ENCODE peak calls at places on chromosomes 16 and 17, in five cellular contexts. D is activated CD8-positive, alpha-beta T cell treated with anti-CD3 and anti-CD28 coated beads for 36 hours; V is Calu3; N is AG04449; I is AG04450. R is an unnamed sample.

GRCh38 chr16:88975511-88976061 is 1.4 kb downstream of the CBFA2T3 start:
- DNase-seq in D (no peak), V (no peak), N (no peak), I (no peak), R (no peak)

GRCh38 chr16:70380205-70380918 is 33.7 kb downstream of the DDX19A start:
- DNase-seq in D (peak), V (peak), N (peak), I (peak), R (peak)

GRCh38 chr17:15999974-16000827 is 577 bp downstream of the TTC19 start:
- DNase-seq in D (peak), V (no peak), N (no peak), I (no peak), R (no peak)

GRCh38 chr17:81414751-81415516 is 19.7 kb downstream of the BAHCC1 start:
- DNase-seq in D (no peak), V (no peak), N (no peak), I (no peak), R (no peak)

GRCh38 chr17:38713456-38713855 is 8.4 kb downstream of the MLLT6 start:
- DNase-seq in D (no peak), V (no peak), N (no peak), I (no peak), R (no peak)

GRCh38 chr16:11880047-11880446 is 28.7 kb upstream of the RSL1D1 start:
- DNase-seq in D (no peak), V (no peak), N (no peak), I (no peak), R (no peak)

GRCh38 chr16:70582280-70582978 is 58.8 kb downstream of the SF3B3 start:
- DNase-seq in D (peak), V (no peak), N (no peak), I (no peak), R (no peak)

GRCh38 chr17:46003907-46004748 is 5.1 kb downstream of the STH start:
- DNase-seq in D (no peak), V (peak), N (no peak), I (no peak), R (no peak)

GRCh38 chr16:71258371-71258770 is 27.8 kb upstream of the HYDIN start:
- DNase-seq in D (no peak), V (no peak), N (no peak), I (no peak), R (no peak)

GRCh38 chr16:81678326-81679095 is 100.6 kb upstream of the PLCG2 start:
- DNase-seq in D (no peak), V (no peak), N (no peak), I (no peak), R (no peak)

GRCh38 chr17:76791053-76791980 is 53.4 kb downstream of the MFSD11 start:
- DNase-seq in D (peak), V (peak), N (no peak), I (no peak), R (peak)

GRCh38 chr17:2176484-2177175 is 121.7 kb downstream of the HIC1 start:
- DNase-seq in D (no peak), V (no peak), N (no peak), I (no peak), R (no peak)

GRCh38 chr17:2175294-2175628 is 120.4 kb downstream of the HIC1 start:
- DNase-seq in D (no peak), V (no peak), N (no peak), I (no peak), R (no peak)

GRCh38 chr17:2174048-2174447 is 119.1 kb downstream of the HIC1 start:
- DNase-seq in D (no peak), V (no peak), N (no peak), I (no peak), R (no peak)

GRCh38 chr17:2173005-2173404 is 118.1 kb downstream of the HIC1 start:
- DNase-seq in D (no peak), V (no peak), N (no peak), I (no peak), R (no peak)

GRCh38 chr17:2174471-2175293 is 119.8 kb downstream of the HIC1 start:
- DNase-seq in D (no peak), V (no peak), N (peak), I (peak), R (no peak)
- TF ChIP-seq CTCF in D (no peak), V (no peak), N (peak), I (no peak), R (no peak)

GRCh38 chr16:16183562-16183961 is 39.7 kb downstream of the ABCC6 start:
- DNase-seq in D (no peak), V (no peak), N (no peak), I (no peak), R (no peak)
- TF ChIP-seq CTCF in D (peak), V (no peak), N (no peak), I (peak), R (no peak)

DNA sequence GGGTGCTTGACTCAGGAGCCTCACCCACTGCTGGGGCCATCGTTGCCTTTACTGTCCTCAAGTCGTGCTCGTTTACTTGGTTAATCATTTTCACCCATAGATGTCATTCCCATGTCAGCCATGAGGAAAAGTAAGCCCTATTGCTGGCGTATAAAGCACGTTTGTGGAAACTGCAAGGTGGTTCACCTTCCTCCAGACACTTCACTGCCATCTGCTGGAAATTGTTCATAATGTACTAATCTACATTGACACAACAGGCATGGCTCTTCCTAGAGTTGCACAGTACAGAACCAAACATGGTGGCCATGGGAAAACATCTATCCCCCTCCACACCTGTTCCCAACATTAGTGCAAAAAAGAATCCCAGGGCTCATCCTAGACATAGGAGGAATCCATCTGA is 116.6 kb downstream of the ZNF18 start:
- DNase-seq in D (no peak), V (no peak), N (no peak), I (no peak), R (no peak)
- TF ChIP-seq CTCF in D (no peak), V (no peak), N (no peak), I (no peak), R (no peak)

GRCh38 chr17:2064980-2065785 is 10.3 kb downstream of the HIC1 start:
- DNase-seq in D (peak), V (no peak), N (no peak), I (no peak), R (peak)
- TF ChIP-seq CTCF in D (peak), V (no peak), N (peak), I (peak), R (peak)

GRCh38 chr16:65214196-65214595 is 92.3 kb upstream of the CDH11 start:
- DNase-seq in D (no peak), V (no peak), N (no peak), I (no peak), R (no peak)

GRCh38 chr16:65218348-65218747 is 96.5 kb upstream of the CDH11 start:
- DNase-seq in D (no peak), V (no peak), N (no peak), I (no peak), R (no peak)

GRCh38 chr16:65212240-65212639 is 90.4 kb upstream of the CDH11 start:
- DNase-seq in D (no peak), V (no peak), N (no peak), I (no peak), R (no peak)

GRCh38 chr16:65212791-65213190 is 90.9 kb upstream of the CDH11 start:
- DNase-seq in D (no peak), V (no peak), N (no peak), I (no peak), R (no peak)
- TF ChIP-seq CTCF in D (no peak), V (no peak), N (no peak), I (no peak), R (no peak)

GRCh38 chr17:74749262-74750038 is 1.0 kb downstream of the NHERF1 start:
- DNase-seq in D (peak), V (peak), N (no peak), I (no peak), R (no peak)

GRCh38 chr17:74748279-74748528 is 224 bp upstream of the NHERF1 start:
- DNase-seq in D (no peak), V (no peak), N (no peak), I (no peak), R (no peak)

GRCh38 chr17:74746922-74747321 is 1.5 kb upstream of the NHERF1 start:
- DNase-seq in D (no peak), V (no peak), N (no peak), I (no peak), R (no peak)

GRCh38 chr17:74750039-74750326 is 1.6 kb downstream of the NHERF1 start:
- DNase-seq in D (no peak), V (no peak), N (no peak), I (no peak), R (no peak)

DNA sequence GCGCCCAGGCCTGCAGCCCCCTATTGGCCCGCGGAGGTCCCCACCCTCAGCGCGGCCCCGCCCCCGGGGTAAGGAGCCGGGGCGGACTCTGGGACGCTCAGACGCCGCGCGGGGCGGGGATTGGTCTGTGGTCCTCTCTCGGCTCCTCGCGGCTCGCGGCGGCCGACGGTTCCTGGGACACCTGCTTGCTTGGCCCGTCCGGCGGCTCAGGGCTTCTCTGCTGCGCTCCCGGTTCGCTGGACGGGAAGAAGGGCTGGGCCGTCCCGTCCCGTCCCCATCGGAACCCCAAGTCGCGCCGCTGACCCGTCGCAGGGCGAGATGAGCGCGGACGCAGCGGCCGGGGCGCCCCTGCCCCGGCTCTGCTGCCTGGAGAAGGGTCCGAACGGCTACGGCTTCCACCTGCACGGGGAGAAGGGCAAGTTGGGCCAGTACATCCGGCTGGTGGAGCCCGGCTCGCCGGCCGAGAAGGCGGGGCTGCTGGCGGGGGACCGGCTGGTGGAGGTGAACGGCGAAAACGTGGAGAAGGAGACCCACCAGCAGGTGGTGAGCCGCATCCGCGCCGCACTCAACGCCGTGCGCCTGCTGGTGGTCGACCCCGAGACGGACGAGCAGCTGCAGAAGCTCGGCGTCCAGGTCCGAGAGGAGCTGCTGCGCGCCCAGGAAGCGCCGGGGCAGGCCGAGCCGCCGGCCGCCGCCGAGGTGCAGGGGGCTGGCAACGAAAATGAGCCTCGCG is at the start of gene NHERF1:
- DNase-seq in D (peak), V (peak), N (peak), I (peak), R (peak)
- TF ChIP-seq CTCF in D (peak), V (no peak), N (peak), I (peak), R (no peak)

DNA sequence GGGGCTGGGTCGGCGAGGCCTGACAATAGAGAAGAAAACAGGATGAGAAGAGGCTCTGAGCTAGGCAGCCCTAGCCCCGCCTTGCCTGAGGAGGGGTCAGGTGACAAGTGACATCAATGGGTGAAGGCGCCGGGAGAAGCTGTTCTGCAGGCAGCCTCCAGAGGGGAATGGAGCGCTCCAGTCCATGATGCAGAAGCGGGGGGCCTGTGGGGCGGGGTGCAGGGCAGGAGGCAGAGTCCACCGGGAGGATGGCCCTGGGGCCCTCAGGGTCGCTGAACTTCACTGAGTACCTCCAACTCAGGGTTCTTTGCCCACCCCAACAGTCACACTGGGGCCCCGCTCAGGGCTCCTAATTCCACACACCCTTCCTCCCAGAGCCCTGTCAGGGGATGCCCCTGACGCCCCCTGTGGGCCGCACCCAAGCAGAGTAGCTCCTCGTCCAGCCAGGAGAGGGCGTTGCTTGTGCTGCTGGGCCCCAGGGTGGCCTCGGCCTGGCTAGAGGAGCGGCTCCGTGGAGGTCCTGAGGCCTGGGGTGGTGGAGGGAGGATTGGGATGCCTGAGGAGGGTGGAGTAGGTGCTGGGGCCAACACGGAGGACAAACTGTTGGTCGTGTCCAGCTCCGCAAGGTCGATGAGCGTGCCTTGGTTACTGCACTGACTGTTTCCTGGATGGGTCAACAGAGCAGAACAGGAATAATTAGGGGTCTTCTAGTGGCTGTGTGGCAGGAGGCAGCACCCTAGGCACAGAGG is 20.8 kb downstream of the GGA3 start:
- DNase-seq in D (peak), V (peak), N (no peak), I (no peak), R (no peak)
- TF ChIP-seq CTCF in D (peak), V (no peak), N (peak), I (peak), R (peak)

DNA sequence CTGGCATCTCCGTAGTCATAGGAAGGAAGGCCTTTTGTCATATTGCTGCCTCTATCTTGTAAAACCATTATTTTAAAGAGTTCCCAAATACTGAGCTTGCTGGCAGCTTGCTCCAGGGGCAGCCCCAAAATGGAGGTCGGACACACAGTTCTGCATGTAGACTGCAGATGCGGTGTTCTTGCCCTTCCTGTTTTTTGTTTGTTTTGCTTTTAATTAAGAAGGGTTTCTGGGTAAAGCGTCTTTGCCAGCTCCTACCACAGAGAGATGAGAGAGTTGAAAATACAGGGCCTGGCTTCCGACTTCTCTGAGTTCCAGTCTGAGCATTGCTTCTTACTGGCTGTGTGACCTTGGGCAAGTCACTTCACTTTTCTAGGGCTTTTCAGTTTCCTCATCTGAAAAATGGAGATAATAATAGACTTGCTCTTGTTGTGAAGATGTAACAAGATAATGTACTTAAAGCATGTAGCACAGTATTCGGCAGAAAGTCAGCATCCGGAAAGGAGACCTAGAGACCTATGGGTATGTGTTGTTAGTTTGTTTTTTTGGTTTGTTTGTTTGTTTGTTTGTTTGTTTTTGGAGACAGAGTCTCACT is 67.8 kb upstream of the GSE1 start:
- DNase-seq in D (no peak), V (no peak), N (no peak), I (no peak), R (no peak)
- TF ChIP-seq CTCF in D (no peak), V (no peak), N (no peak), I (no peak), R (no peak)

GRCh38 chr17:6657633-6658287 is 6.2 kb downstream of the C17orf100 start:
- DNase-seq in D (no peak), V (no peak), N (no peak), I (no peak), R (no peak)

GRCh38 chr17:6660101-6660500 is 8.5 kb downstream of the C17orf100 start:
- DNase-seq in D (no peak), V (no peak), N (no peak), I (no peak), R (no peak)

GRCh38 chr17:6651483-6652452 is at the start of the genes C17orf100 and MED31:
- DNase-seq in D (peak), V (peak), N (no peak), I (peak), R (peak)

GRCh38 chr17:6660765-6661463 is 9.4 kb downstream of the C17orf100 start:
- DNase-seq in D (peak), V (no peak), N (no peak), I (no peak), R (peak)

DNA sequence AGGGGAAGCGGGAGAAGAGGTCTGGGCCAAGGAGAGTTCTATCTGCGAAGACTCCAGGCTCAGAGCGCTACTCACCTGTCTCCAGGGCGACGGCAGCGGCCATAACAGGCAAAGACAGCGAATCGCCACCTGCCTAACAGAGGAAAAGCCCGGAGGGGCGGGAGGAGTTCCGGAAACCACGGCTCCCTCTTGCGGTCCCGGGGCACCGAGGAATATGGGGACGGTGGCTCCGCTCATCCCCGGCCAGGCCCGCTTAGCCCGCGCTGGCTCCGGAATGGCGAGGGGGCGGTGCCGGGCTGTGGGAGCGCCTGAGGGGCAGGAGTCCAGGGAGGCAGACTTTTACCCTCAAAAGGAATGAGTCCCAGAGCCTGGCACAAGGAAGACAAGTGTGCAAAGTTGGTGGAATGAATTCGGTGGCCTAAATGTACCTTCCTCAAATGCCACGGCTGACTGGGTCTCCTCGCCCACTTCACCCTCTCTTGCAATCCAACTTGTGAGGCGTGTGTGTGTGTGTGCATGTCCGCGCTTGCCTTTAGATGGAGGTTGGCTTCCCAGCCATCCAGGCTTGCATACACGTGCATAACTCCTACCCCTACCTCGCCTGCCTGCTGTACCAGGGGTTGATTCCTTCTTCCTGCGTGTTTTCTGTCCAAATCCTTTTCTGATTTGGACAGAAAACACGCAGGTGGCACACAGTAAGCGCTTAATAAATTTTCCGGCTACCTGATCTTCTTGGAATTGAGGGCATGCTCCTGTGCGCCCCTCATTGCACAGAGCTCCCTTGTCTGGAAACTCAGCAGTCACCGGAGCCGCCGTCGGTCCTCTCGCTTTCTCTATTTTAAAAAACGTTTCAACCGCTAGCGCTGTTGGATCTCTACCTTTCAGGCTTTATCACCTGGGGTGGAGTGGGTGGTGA is 3.5 kb downstream of the C17orf100 start:
- DNase-seq in D (no peak), V (no peak), N (no peak), I (no peak), R (no peak)
- TF ChIP-seq CTCF in D (no peak), V (no peak), N (no peak), I (no peak), R (no peak)